ENCODE peak calls at places on chromosomes 11 and 22, in ten cellular contexts. J is aorta; A is kidney epithelial cell; Y is nucleus accumbens; B is activated CD4-positive, alpha-beta T cell treated with anti-CD3 and anti-CD28 coated beads, Interleukin-2, amount 50 U/mL, for 48 hours; I is GM19239; F is germinal center; M is BE2C; H is stimulated activated CD4-positive, alpha-beta T cell treated with anti-CD3 and anti-CD28 coated beads, TNF-alpha, amount 100 ng/mL, for 4 hours; K is ELR. R is an unnamed sample.

GRCh38 chr11:65586676-65587075 is 8.9 kb downstream of the KCNK7 start:
- DNase-seq in B (no peak), F (no peak), M (no peak), A (no peak), Y (no peak), J (no peak), H (no peak), I (no peak), K (no peak), R (no peak)

GRCh38 chr11:78138694-78139421 is 568 bp downstream of the ALG8 start:
- DNase-seq in I (peak), H (peak), M (peak), A (no peak), Y (no peak), B (peak), K (peak), J (no peak), F (peak), R (peak)

GRCh38 chr11:830295-831131 is 2.2 kb upstream of the CD151 start:
- DNase-seq in B (peak), I (peak), F (peak), H (no peak), Y (no peak), K (peak), M (peak), J (peak), A (no peak), R (peak)

GRCh38 chr11:74090701-74091100 is 80.1 kb downstream of the C2CD3 start:
- DNase-seq in K (peak), A (no peak), J (no peak), M (no peak), Y (no peak), I (no peak), H (no peak), B (peak), F (no peak), R (no peak)

GRCh38 chr11:27646051-27646818 is 54.0 kb downstream of the BDNF start:
- DNase-seq in B (no peak), I (no peak), F (no peak), J (no peak), A (no peak), K (no peak), M (peak), Y (no peak), H (no peak), R (no peak)

GRCh38 chr22:38304526-38304925 is 12.7 kb downstream of the CSNK1E start:
- DNase-seq in F (no peak), J (no peak), H (no peak), K (no peak), M (no peak), I (no peak), Y (no peak), A (no peak), B (no peak), R (no peak)

GRCh38 chr11:76067099-76067498 is 139.2 kb downstream of the WNT11 start:
- DNase-seq in I (no peak), K (peak), J (no peak), Y (no peak), H (no peak), F (no peak), M (no peak), B (no peak), A (no peak), R (no peak)

GRCh38 chr11:122375687-122376399 is 259.8 kb upstream of the BLID start:
- DNase-seq in K (peak), M (no peak), F (no peak), Y (no peak), I (no peak), B (peak), A (no peak), H (no peak), J (no peak), R (no peak)

GRCh38 chr11:76694664-76695063 is 24.1 kb upstream of the LRRC32 start:
- DNase-seq in A (no peak), M (no peak), B (no peak), K (peak), H (no peak), Y (no peak), I (no peak), F (no peak), J (no peak), R (no peak)

GRCh38 chr11:119709638-119710346 is 19.2 kb downstream of the NECTIN1 start:
- DNase-seq in I (peak), K (peak), B (no peak), H (no peak), F (no peak), J (no peak), M (peak), A (peak), Y (no peak), R (no peak)

GRCh38 chr22:34055525-34056200 is 135.4 kb upstream of the LARGE1 start:
- DNase-seq in I (no peak), J (no peak), H (no peak), Y (no peak), M (peak), F (peak), B (no peak), K (peak), A (no peak), R (no peak)

GRCh38 chr11:27025957-27026356 is 14.7 kb upstream of the BBOX1 start:
- DNase-seq in Y (no peak), H (no peak), I (no peak), F (no peak), A (no peak), M (no peak), K (no peak), B (no peak), J (no peak), R (no peak)

GRCh38 chr22:33789690-33790253 is 130.5 kb downstream of the LARGE1 start:
- DNase-seq in J (no peak), H (no peak), M (no peak), I (no peak), B (no peak), Y (no peak), A (no peak), F (no peak), K (no peak), R (no peak)

GRCh38 chr11:66720223-66720898 is 8.7 kb downstream of the SPTBN2 start:
- DNase-seq in Y (no peak), F (no peak), K (peak), B (peak), M (peak), I (no peak), J (no peak), A (peak), H (no peak), R (no peak)

GRCh38 chr11:126193038-126193478 is 18.4 kb downstream of the RPUSD4 start:
- DNase-seq in A (no peak), M (no peak), J (no peak), I (no peak), H (no peak), K (no peak), F (no peak), B (no peak), Y (no peak), R (no peak)

GRCh38 chr11:88359529-88359928 is 22.0 kb upstream of the CTSC start:
- DNase-seq in B (no peak), M (no peak), Y (no peak), J (no peak), K (no peak), I (no peak), F (no peak), H (no peak), A (no peak), R (no peak)

GRCh38 chr11:78419327-78419726 is 1.7 kb upstream of the GAB2 start:
- DNase-seq in I (no peak), K (peak), M (no peak), H (no peak), A (peak), F (no peak), B (no peak), Y (no peak), J (no peak), R (no peak)

GRCh38 chr22:32413715-32414114 is 1.7 kb upstream of the RTCB start:
- DNase-seq in A (no peak), F (peak), J (no peak), I (no peak), K (peak), Y (no peak), M (no peak), B (no peak), H (no peak), R (no peak)

GRCh38 chr11:128630367-128631230 is 43.2 kb upstream of the ETS1 start:
- DNase-seq in I (no peak), A (peak), B (peak), Y (no peak), H (peak), M (peak), K (peak), F (peak), J (peak), R (peak)

GRCh38 chr11:115348404-115348803 is 155.8 kb downstream of the CADM1 start:
- DNase-seq in J (no peak), K (no peak), A (no peak), M (no peak), H (no peak), I (no peak), Y (no peak), F (no peak), B (no peak), R (no peak)

GRCh38 chr22:38452373-38453064 is 2.5 kb downstream of the KCNJ4 start:
- DNase-seq in H (no peak), A (no peak), M (no peak), Y (no peak), F (no peak), J (peak), K (no peak), I (no peak), B (no peak), R (no peak)

GRCh38 chr11:20369816-20370215 is 6.3 kb downstream of the HTATIP2 start:
- DNase-seq in I (no peak), H (no peak), K (no peak), J (no peak), A (no peak), Y (no peak), M (peak), F (no peak), B (no peak), R (no peak)

GRCh38 chr22:42326301-42326700 is 55.8 kb upstream of the TCF20 start:
- DNase-seq in J (no peak), A (no peak), H (no peak), K (no peak), I (no peak), M (no peak), Y (no peak), B (no peak), F (no peak), R (no peak)

GRCh38 chr22:46827781-46828180 is 65.3 kb downstream of the TBC1D22A start:
- DNase-seq in Y (no peak), I (no peak), H (no peak), A (no peak), M (no peak), K (peak), B (no peak), J (no peak), F (no peak), R (no peak)

GRCh38 chr11:132244871-132245557 is 874.6 kb downstream of the NTM start:
- DNase-seq in J (no peak), H (no peak), F (no peak), I (no peak), M (no peak), B (no peak), K (no peak), A (no peak), Y (no peak), R (no peak)

GRCh38 chr11:20477418-20478090 is 90.0 kb downstream of the PRMT3 start:
- DNase-seq in A (no peak), M (no peak), K (peak), H (no peak), I (no peak), Y (no peak), J (no peak), F (no peak), B (no peak), R (no peak)

GRCh38 chr22:45991108-45991507 is 14.1 kb upstream of the WNT7B start:
- DNase-seq in K (no peak), F (no peak), I (no peak), J (no peak), M (peak), A (no peak), H (no peak), Y (no peak), B (no peak), R (no peak)

R was measured in central memory CD8-positive, alpha-beta T cell.